ENCODE peak calls at places on chromosomes 3 and 15, in ten cellular contexts. H is IMR-90; C is body of pancreas; O is adipocyte; E is left ventricle myocardium inferior; S is hepatocyte; R is CD8-positive, alpha-beta T cell; B is tibial artery; A is Peyer's patch; U is mesenchymal stem cell. T is an unnamed sample. For H3K27me3 and H3K36me3, the result is how much of the 10 kb centered on the place peaks cover.

GRCh38 chr3:60555704-60556340 is 695.4 kb downstream of the FHIT start:
- DNase-seq in H (peak), C (no peak), O (no peak), E (no peak), S (no peak), R (no peak), B (no peak), A (no peak), U (peak), T (no peak)

GRCh38 chr3:72345237-72345878 is 502.9 kb downstream of the SHQ1 start:
- DNase-seq in H (no peak), C (no peak), O (peak), E (no peak), S (no peak), R (no peak), B (no peak), A (no peak), U (peak), T (no peak)

GRCh38 chr15:47349179-47349578 is 368.1 kb upstream of the SEMA6D start:
- DNase-seq in H (no peak), C (no peak), O (no peak), E (no peak), S (no peak), R (no peak), B (no peak), A (no peak), U (no peak), T (no peak)

GRCh38 chr3:123082370-123083065 is 15.7 kb downstream of the PDIA5 start:
- DNase-seq in H (no peak), C (no peak), O (no peak), E (no peak), S (no peak), R (no peak), B (no peak), A (no peak), U (no peak), T (no peak)

GRCh38 chr3:145133281-145133680 is 1027.7 kb downstream of the PLOD2 start:
- DNase-seq in H (no peak), C (no peak), O (no peak), E (no peak), S (no peak), R (no peak), B (no peak), A (no peak), U (no peak), T (no peak)

GRCh38 chr3:49903451-49904424 is at the start of gene MST1R:
- DNase-seq in H (no peak), C (peak), O (no peak), E (peak), S (peak), R (peak), B (peak), A (peak), U (peak), T (no peak)

GRCh38 chr3:139893963-139894637 is 40.9 kb upstream of the CLSTN2 start:
- DNase-seq in H (no peak), C (no peak), O (no peak), E (no peak), S (no peak), R (no peak), B (peak), A (no peak), U (no peak), T (no peak)

GRCh38 chr3:15347104-15347736 is 14.8 kb upstream of the SH3BP5 start:
- DNase-seq in H (no peak), C (no peak), O (no peak), E (no peak), S (no peak), R (no peak), B (no peak), A (no peak), U (no peak), T (no peak)

GRCh38 chr3:158770254-158771017 is 31.4 kb upstream of the MFSD1 start:
- DNase-seq in H (peak), C (no peak), O (peak), E (no peak), S (no peak), R (no peak), B (no peak), A (no peak), U (peak), T (peak)

GRCh38 chr15:98967096-98967495 is 40.5 kb downstream of the PGPEP1L start:
- DNase-seq in H (no peak), C (no peak), O (no peak), E (no peak), S (no peak), R (no peak), B (no peak), A (no peak), U (no peak), T (no peak)

GRCh38 chr15:88326924-88327323 is 70.4 kb upstream of the NTRK3 start:
- DNase-seq in H (no peak), C (no peak), O (no peak), E (no peak), S (no peak), R (no peak), B (no peak), A (no peak), U (no peak), T (no peak)

GRCh38 chr3:102223139-102223538 is 211.7 kb upstream of the ZPLD1 start:
- DNase-seq in H (no peak), C (no peak), O (no peak), E (no peak), S (no peak), R (no peak), B (no peak), A (no peak), U (no peak), T (no peak)

GRCh38 chr3:159783780-159784747 is 204.6 kb upstream of the IL12A start:
- DNase-seq in H (no peak), C (no peak), O (no peak), E (no peak), S (no peak), R (no peak), B (no peak), A (no peak), U (no peak), T (no peak)

GRCh38 chr3:30779686-30780287 is 114.7 kb downstream of the GADL1 start:
- DNase-seq in H (peak), C (no peak), O (peak), E (no peak), S (peak), R (no peak), B (no peak), A (no peak), U (peak), T (no peak)

GRCh38 chr3:185308126-185308754 is 54.4 kb upstream of the EHHADH start:
- DNase-seq in H (peak), C (peak), O (peak), E (no peak), S (peak), R (peak), B (peak), A (no peak), U (peak), T (peak)

GRCh38 chr3:25182794-25183193 is 245.3 kb upstream of the RARB start:
- DNase-seq in H (no peak), C (no peak), O (no peak), E (no peak), S (no peak), R (no peak), B (no peak), A (no peak), U (no peak), T (peak)

GRCh38 chr15:63044077-63044644 is 1.6 kb downstream of the TPM1 start:
- DNase-seq in H (no peak), C (no peak), O (no peak), E (no peak), S (no peak), R (no peak), B (no peak), A (no peak), U (no peak), T (no peak)

GRCh38 chr3:64216706-64217105 is 8.6 kb downstream of the PRICKLE2 start:
- DNase-seq in H (peak), C (no peak), O (no peak), E (no peak), S (peak), R (no peak), B (no peak), A (no peak), U (peak), T (no peak)

GRCh38 chr3:139287557-139287956 is 56.3 kb upstream of the MRPS22 start:
- DNase-seq in H (no peak), C (no peak), O (no peak), E (no peak), S (no peak), R (no peak), B (no peak), A (no peak), U (no peak), T (no peak)

GRCh38 chr3:177284383-177284881 is 87.2 kb upstream of the TBL1XR1 start:
- DNase-seq in H (peak), C (peak), O (peak), E (peak), S (peak), R (no peak), B (peak), A (peak), U (peak), T (peak)

GRCh38 chr3:44228894-44229293 is 12.8 kb upstream of the TOPAZ1 start:
- DNase-seq in H (no peak), C (no peak), O (no peak), E (no peak), S (no peak), R (no peak), B (no peak), A (no peak), U (no peak), T (no peak)

GRCh38 chr3:107956991-107957467 is 133.8 kb downstream of the CD47 start:
- DNase-seq in H (peak), C (peak), O (peak), E (peak), S (peak), R (no peak), B (peak), A (no peak), U (peak), T (peak)

GRCh38 chr3:141328286-141329166 is 39.8 kb upstream of the ZBTB38 start:
- DNase-seq in H (no peak), C (peak), O (no peak), E (peak), S (no peak), R (no peak), B (no peak), A (no peak), U (no peak), T (no peak)
- H3K27me3 ChIP-seq in H (under half), C (under half), O (under half), E (under half), S (under half), R (under half), B (under half), A (under half), U (under half), T (under half)

GRCh38 chr15:34892963-34893591 is 76.5 kb downstream of the AQR start:
- DNase-seq in H (no peak), C (no peak), O (no peak), E (no peak), S (no peak), R (no peak), B (no peak), A (no peak), U (no peak), T (no peak)

GRCh38 chr15:34886134-34886533 is 83.4 kb downstream of the AQR start:
- DNase-seq in H (peak), C (no peak), O (peak), E (no peak), S (no peak), R (no peak), B (no peak), A (no peak), U (peak), T (no peak)

GRCh38 chr15:34893967-34894366 is 75.6 kb downstream of the AQR start:
- DNase-seq in H (no peak), C (no peak), O (no peak), E (no peak), S (no peak), R (no peak), B (no peak), A (no peak), U (no peak), T (no peak)

GRCh38 chr15:34889486-34889885 is 80.1 kb downstream of the AQR start:
- DNase-seq in H (peak), C (no peak), O (no peak), E (no peak), S (no peak), R (no peak), B (no peak), A (no peak), U (peak), T (peak)

GRCh38 chr15:34890424-34890823 is 79.1 kb downstream of the AQR start:
- DNase-seq in H (peak), C (no peak), O (peak), E (no peak), S (no peak), R (no peak), B (no peak), A (no peak), U (no peak), T (no peak)
- H3K36me3 ChIP-seq in H (under half), C (under half), O (half or more), E (half or more), S (under half), R (under half), B (half or more), A (under half), U (half or more), T (half or more)

DNA sequence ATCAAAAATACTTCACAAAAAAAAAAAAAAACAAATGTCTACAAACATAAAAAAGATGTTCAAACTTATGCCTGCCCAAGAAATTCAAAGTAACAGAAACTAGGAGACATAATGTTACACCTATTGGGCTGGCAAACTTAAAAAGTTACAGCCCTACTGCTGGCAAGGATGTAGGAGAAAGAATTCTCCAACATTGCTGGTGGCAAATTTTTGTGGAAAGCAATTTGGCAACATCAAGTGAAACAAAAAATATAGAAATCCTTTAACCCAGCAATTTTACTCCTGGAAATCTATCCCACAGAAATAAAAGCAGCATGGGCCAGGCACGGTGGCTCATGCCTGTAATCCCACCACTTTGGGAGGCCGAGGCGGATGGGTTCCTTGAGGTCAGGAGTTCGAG is 73.2 kb downstream of the STAG1 start:
- DNase-seq in H (no peak), C (no peak), O (peak), E (no peak), S (no peak), R (no peak), B (no peak), A (no peak), U (no peak), T (peak)
- H3K4me3 ChIP-seq in H (no peak), C (no peak), O (no peak), E (no peak), S (no peak), R (no peak), B (no peak), A (no peak), U (no peak), T (no peak)

DNA sequence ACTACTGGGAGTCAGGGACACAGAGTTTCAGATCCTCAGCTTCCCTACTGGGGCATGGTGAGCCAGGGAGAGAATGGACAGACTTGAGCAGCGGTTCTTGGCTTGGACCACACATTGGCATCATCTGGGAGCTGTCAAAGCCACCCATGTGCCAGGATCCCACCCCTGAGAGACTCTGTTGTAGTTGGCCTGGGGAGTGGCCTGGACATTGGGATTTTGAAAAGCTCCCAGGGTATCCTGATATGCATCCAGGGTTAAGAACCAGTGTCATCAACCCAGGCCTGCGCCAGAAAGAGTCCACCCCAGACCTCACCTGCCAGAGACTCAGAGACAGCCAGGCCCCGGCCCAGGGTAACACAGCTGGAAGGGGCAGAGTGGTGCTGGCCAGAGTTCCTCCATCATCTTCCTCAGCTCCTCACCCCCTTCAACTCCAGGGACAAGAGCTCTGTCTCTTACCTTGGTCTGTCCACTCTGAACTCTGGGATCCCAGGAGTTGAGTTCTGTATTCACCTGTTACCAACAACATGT is 33.0 kb upstream of the CHRNB4 start:
- DNase-seq in H (no peak), C (no peak), O (no peak), E (no peak), S (no peak), R (no peak), B (no peak), A (no peak), U (no peak), T (no peak)
- H3K27me3 ChIP-seq in H (under half), C (under half), O (under half), E (under half), S (under half), R (under half), B (under half), A (under half), U (under half), T (under half)

DNA sequence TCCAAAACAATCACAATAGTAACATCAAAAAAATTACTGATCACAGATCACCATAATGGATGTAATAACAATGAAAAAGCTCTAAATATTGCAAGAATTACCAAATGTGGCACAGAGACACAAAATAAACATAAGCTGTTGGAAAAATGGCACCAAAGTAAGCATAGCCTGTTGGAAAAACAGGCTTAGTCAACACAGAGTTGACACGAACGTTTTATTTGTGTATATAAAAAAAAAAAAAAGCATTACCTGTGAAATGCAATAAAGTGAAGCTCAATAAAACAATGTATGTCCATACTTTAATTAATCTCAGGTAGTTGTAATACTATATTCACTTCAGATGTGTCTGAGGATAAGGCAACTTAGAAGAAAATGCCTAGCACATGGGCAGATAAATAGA is 77.1 kb downstream of the NR1I2 start:
- DNase-seq in H (no peak), C (no peak), O (no peak), E (no peak), S (no peak), R (no peak), B (no peak), A (no peak), U (no peak), T (no peak)
- H3K36me3 ChIP-seq in H (under half), C (under half), O (under half), E (under half), S (under half), R (under half), B (under half), A (under half), U (half or more), T (half or more)

T was measured in MG63.